ENCODE peak calls at places on chromosomes 6 and 20, in four cellular contexts. U is PC-9, G is upper lobe of right lung, M is adrenal gland. H is an unnamed sample.
A peak's percentile ranks its signal among the peaks of the same experiment; 100 is the strongest.

GRCh38 chr6:168196385-168196860 is 117.4 kb upstream of the FRMD1 start:
- DNase-seq in M (no peak), G (peak; percentile 76), U (no peak), H (no peak)

GRCh38 chr6:42831237-42831636 is 48.2 kb upstream of the RPL7L1 start:
- DNase-seq in U (no peak), M (no peak), G (no peak), H (no peak)

GRCh38 chr6:121437861-121438651 is 2.6 kb downstream of the GJA1 start:
- DNase-seq in G (no peak), M (peak; percentile 29), U (peak; percentile 2), H (peak; percentile 30)

GRCh38 chr20:33656010-33656782 is 5.9 kb upstream of the C20orf144 start:
- DNase-seq in M (peak; percentile 24), U (no peak), G (no peak), H (no peak)

GRCh38 chr6:116373940-116374339 is 3.2 kb downstream of the DSE start:
- DNase-seq in M (no peak), G (no peak), U (no peak), H (no peak)

GRCh38 chr6:112321882-112322508 is 25.1 kb upstream of the RFPL4B start:
- DNase-seq in G (no peak), U (no peak), M (no peak), H (no peak)

GRCh38 chr6:133921249-133921859 is 31.7 kb upstream of the TBPL1 start:
- DNase-seq in G (peak; percentile 69), M (peak; percentile 80), U (peak; percentile 74), H (peak; percentile 59)

GRCh38 chr6:127459231-127459641 is at the start of gene KIAA0408:
- DNase-seq in G (peak; percentile 73), M (peak; percentile 40), U (no peak), H (peak; percentile 60)

GRCh38 chr6:41222513-41222912 is 5.6 kb upstream of the TREML4 start:
- DNase-seq in U (no peak), G (no peak), M (no peak), H (no peak)

GRCh38 chr6:23983691-23984090 is 142.3 kb upstream of the NRSN1 start:
- DNase-seq in G (no peak), U (no peak), M (no peak), H (no peak)

GRCh38 chr6:42260972-42261371 is 43.3 kb upstream of the MRPS10 start:
- DNase-seq in G (no peak), U (no peak), M (no peak), H (no peak)

GRCh38 chr6:140441256-140441655 is 1066.8 kb upstream of the CITED2 start:
- DNase-seq in U (peak; percentile 19), M (peak; percentile 80), G (no peak), H (peak; percentile 32)

GRCh38 chr20:32031007-32031958 is 20.8 kb upstream of the HCK start:
- DNase-seq in G (peak; percentile 87), U (peak; percentile 75), M (peak; percentile 88), H (peak; percentile 87)

GRCh38 chr20:39010496-39010895 is 48.4 kb downstream of the DHX35 start:
- DNase-seq in G (no peak), M (no peak), U (no peak), H (no peak)

GRCh38 chr6:71294121-71294523 is 5.5 kb downstream of the OGFRL1 start:
- DNase-seq in G (no peak), M (peak; percentile 23), U (peak; percentile 24), H (no peak)

GRCh38 chr20:51554538-51555165 is 12.1 kb upstream of the NFATC2 start:
- DNase-seq in M (no peak), U (no peak), G (no peak), H (no peak)

GRCh38 chr6:42393339-42393738 is 58.4 kb downstream of the TRERF1 start:
- DNase-seq in G (no peak), M (no peak), U (no peak), H (no peak)

GRCh38 chr6:13177617-13178506 is 150.5 kb downstream of the TBC1D7 start:
- DNase-seq in M (no peak), G (no peak), U (no peak), H (no peak)

GRCh38 chr20:23150304-23151007 is 64.3 kb upstream of the CD93 start:
- DNase-seq in U (no peak), M (no peak), G (no peak), H (peak; percentile 6)

GRCh38 chr6:5066456-5067093 is 18.6 kb upstream of the PPP1R3G start:
- DNase-seq in G (no peak), U (no peak), M (no peak), H (no peak)

DNA sequence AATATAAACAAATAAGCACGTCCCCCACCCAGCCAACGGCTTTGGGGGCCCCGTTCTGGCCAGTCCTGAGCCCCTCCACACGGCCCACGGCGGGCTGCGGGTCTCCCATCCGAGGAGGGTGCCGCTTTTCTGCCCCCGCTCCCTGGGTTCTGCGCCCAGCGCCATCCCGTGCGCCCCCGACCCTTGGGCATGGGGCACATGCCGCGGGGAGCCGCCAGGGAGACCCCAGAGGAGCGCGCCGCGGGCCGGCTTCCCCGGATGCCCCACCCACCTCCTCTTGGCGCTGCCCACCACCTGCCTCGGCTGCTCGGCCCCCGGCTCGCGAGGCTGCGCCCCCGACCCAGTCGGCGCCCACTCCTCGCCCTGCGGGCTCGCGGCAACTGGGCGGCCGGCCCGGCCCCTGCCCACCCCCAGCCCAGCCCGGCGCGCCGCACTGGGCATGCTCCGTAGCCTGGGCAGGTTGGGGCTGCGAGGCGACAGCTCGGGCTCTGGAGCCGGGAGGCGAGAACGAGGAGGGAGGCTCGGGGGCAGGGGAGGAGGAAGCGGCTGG is 580 bp upstream of the PLCB4 start:
- DNase-seq in U (peak; percentile 73), G (peak; percentile 64), M (no peak), H (peak; percentile 72)
- TF ChIP-seq CTCF in U (no peak), G (no peak), M (no peak), H (no peak)

GRCh38 chr20:57408536-57409233 is 17.5 kb downstream of the RBM38 start:
- DNase-seq in M (no peak), G (no peak), U (no peak), H (no peak)
- H3K4me1 ChIP-seq in M (peaks cover 5% of the 10 kb centered on the region), G (no peaks in the 10 kb centered on the region), U (no peaks in the 10 kb centered on the region), H (peaks cover 8% of the 10 kb centered on the region)

DNA sequence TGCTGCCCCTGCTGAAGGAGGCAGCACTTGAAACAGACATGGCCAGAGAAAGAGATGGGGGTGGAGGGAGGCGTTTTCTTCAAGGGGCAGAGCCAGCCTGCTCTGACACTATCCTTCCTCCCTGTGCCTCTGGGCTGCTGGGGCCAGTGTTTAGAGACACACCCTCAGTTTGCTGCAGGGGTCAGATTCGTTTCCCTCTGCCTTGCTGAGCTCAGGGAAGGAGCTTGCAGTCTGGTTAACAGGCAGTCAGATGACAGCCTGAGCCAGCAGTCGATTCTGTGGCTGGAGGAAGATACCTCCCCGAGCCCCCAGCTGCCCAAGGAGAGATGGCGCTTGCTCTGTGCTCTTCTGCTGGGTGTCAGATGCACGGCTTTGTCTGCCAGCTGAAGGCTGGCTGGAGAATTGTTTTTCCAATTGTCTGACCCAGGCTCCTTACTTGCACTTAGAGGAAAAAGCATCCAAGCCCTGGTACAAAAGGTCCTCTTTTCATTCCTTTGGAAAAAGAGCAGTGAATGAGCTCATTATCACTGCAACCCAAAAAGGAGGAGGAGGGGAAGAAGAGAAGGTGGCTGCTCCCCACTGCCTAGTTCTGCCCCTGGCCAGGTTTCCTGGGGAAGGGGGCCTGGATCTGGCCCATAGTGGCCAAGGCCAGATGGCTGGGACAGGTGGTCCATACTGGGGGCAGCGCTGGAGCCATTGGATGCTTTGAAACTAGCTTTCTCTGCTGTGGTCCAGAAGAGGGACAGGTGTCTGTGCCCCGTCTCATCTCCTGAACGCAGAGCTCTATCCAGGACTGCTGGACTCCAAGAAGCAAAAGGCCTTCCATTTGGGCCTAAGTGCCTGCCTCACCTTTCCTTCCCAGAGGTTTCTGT is 88.2 kb downstream of the TCP11 start:
- DNase-seq in U (no peak), M (peak; percentile 51), G (no peak), H (no peak)
- TF ChIP-seq CTCF in U (no peak), M (no peak), G (no peak), H (no peak)

GRCh38 chr6:32816746-32817204 is at the start of gene HLA-DOB:
- DNase-seq in M (no peak), U (peak; percentile 76), G (no peak), H (no peak)
- H3K4me1 ChIP-seq in M (no peaks in the 10 kb centered on the region), U (peaks cover 32% of the 10 kb centered on the region), G (no peaks in the 10 kb centered on the region), H (no peaks in the 10 kb centered on the region)

DNA sequence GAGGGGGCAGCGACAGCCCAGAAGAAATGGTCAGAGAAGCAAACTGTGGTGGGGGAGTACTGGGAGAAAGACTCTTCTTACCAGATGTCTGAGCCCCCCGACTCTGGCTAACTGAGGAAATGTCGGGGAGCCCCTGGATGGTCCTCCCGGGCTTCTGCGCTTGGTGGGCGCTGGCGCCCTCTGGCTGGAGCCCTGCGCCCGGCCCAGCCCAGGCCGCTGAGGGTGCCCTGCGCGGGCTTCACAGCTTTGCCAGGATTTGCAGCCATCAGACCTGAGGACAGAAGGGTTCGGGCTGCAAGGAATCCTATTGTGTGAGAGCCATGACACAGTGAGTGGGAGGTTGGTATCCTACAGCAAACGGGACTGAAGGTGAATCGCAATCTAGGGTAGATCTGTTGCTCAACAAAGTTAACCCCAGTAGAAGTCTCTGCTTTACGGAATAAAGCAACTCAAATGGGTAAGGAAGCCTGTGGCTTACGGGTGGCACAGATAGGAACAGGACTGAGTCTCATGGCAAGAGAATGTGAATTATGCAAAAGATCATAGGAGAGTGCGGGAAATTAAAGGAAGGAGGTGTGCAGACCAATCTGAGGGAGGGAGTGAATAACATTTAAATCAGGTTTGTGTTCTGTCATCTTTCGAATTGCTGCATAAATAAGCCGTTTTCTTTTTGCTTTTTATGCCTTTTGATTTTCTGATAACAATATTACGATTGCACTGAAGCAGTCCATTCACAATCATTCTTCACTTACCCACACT is 719 bp upstream of the RCAN2 start:
- DNase-seq in U (peak; percentile 52), G (peak; percentile 75), M (peak; percentile 26), H (peak; percentile 65)
- TF ChIP-seq CTCF in U (peak; percentile 53), G (peak; percentile 60), M (peak; percentile 43), H (peak; percentile 75)

H was measured in heart right ventricle.